ENCODE peak calls at places on chromosome 18, in ten cellular contexts. One of them, this sample, is unnamed.

GRCh38 chr18:474416-474815 is 26.1 kb downstream of the COLEC12 start:
- DNase-seq in HCT116: no peak
- DNase-seq in RWPE1: no peak
- DNase-seq in pulmonary artery endothelial cell: no peak
- DNase-seq in SHP77: no peak
- DNase-seq in bronchial epithelial cell: no peak
- DNase-seq in HEK293T: no peak
- DNase-seq in foreskin fibroblast: no peak
- DNase-seq in AG10803: peak
- DNase-seq in T-cell: no peak
- DNase-seq in this sample: no peak

GRCh38 chr18:36761186-36761698 is 67.6 kb downstream of the TPGS2 start:
- DNase-seq in RWPE1: no peak
- DNase-seq in HEK293T: no peak
- DNase-seq in foreskin fibroblast: no peak
- DNase-seq in T-cell: no peak
- DNase-seq in HCT116: no peak
- DNase-seq in pulmonary artery endothelial cell: no peak
- DNase-seq in AG10803: no peak
- DNase-seq in SHP77: no peak
- DNase-seq in bronchial epithelial cell: no peak
- DNase-seq in this sample: no peak

GRCh38 chr18:54210463-54210862 is 14.0 kb downstream of the MBD2 start:
- DNase-seq in foreskin fibroblast: no peak
- DNase-seq in HEK293T: no peak
- DNase-seq in bronchial epithelial cell: no peak
- DNase-seq in T-cell: no peak
- DNase-seq in HCT116: no peak
- DNase-seq in SHP77: no peak
- DNase-seq in AG10803: no peak
- DNase-seq in RWPE1: no peak
- DNase-seq in pulmonary artery endothelial cell: no peak
- DNase-seq in this sample: no peak

GRCh38 chr18:79026491-79026890 is 42.7 kb upstream of the ATP9B start:
- DNase-seq in pulmonary artery endothelial cell: no peak
- DNase-seq in SHP77: no peak
- DNase-seq in RWPE1: no peak
- DNase-seq in foreskin fibroblast: no peak
- DNase-seq in HEK293T: no peak
- DNase-seq in AG10803: no peak
- DNase-seq in bronchial epithelial cell: no peak
- DNase-seq in T-cell: no peak
- DNase-seq in HCT116: no peak
- DNase-seq in this sample: no peak

GRCh38 chr18:34942975-34943374 is 98.2 kb upstream of the MAPRE2 start:
- DNase-seq in T-cell: no peak
- DNase-seq in HCT116: no peak
- DNase-seq in HEK293T: no peak
- DNase-seq in bronchial epithelial cell: no peak
- DNase-seq in pulmonary artery endothelial cell: no peak
- DNase-seq in AG10803: no peak
- DNase-seq in SHP77: no peak
- DNase-seq in foreskin fibroblast: no peak
- DNase-seq in RWPE1: no peak
- DNase-seq in this sample: peak

GRCh38 chr18:11676867-11677266 is 12.2 kb upstream of the GNAL start:
- DNase-seq in foreskin fibroblast: no peak
- DNase-seq in AG10803: no peak
- DNase-seq in T-cell: no peak
- DNase-seq in HCT116: no peak
- DNase-seq in SHP77: no peak
- DNase-seq in pulmonary artery endothelial cell: no peak
- DNase-seq in RWPE1: no peak
- DNase-seq in HEK293T: no peak
- DNase-seq in bronchial epithelial cell: peak
- DNase-seq in this sample: peak

GRCh38 chr18:59779979-59780378 is 82.8 kb upstream of the CCBE1 start:
- DNase-seq in AG10803: peak
- DNase-seq in RWPE1: peak
- DNase-seq in foreskin fibroblast: peak
- DNase-seq in bronchial epithelial cell: peak
- DNase-seq in pulmonary artery endothelial cell: peak
- DNase-seq in T-cell: no peak
- DNase-seq in HEK293T: no peak
- DNase-seq in HCT116: no peak
- DNase-seq in SHP77: no peak
- DNase-seq in this sample: no peak

GRCh38 chr18:13278231-13278630 is 59.7 kb downstream of the LDLRAD4 start:
- DNase-seq in T-cell: no peak
- DNase-seq in pulmonary artery endothelial cell: no peak
- DNase-seq in HCT116: no peak
- DNase-seq in SHP77: no peak
- DNase-seq in RWPE1: no peak
- DNase-seq in HEK293T: no peak
- DNase-seq in foreskin fibroblast: no peak
- DNase-seq in AG10803: no peak
- DNase-seq in bronchial epithelial cell: no peak
- DNase-seq in this sample: no peak

GRCh38 chr18:27608742-27609141 is 423.6 kb upstream of the CHST9 start:
- DNase-seq in HEK293T: peak
- DNase-seq in SHP77: peak
- DNase-seq in RWPE1: peak
- DNase-seq in AG10803: no peak
- DNase-seq in T-cell: no peak
- DNase-seq in HCT116: no peak
- DNase-seq in foreskin fibroblast: peak
- DNase-seq in pulmonary artery endothelial cell: no peak
- DNase-seq in bronchial epithelial cell: peak
- DNase-seq in this sample: no peak

GRCh38 chr18:36583155-36583745 is 245.6 kb downstream of the TPGS2 start:
- DNase-seq in RWPE1: no peak
- DNase-seq in SHP77: no peak
- DNase-seq in HCT116: no peak
- DNase-seq in bronchial epithelial cell: no peak
- DNase-seq in pulmonary artery endothelial cell: no peak
- DNase-seq in T-cell: no peak
- DNase-seq in HEK293T: no peak
- DNase-seq in AG10803: no peak
- DNase-seq in foreskin fibroblast: no peak
- DNase-seq in this sample: no peak

GRCh38 chr18:4544131-4544530 is 89.0 kb upstream of the DLGAP1 start:
- DNase-seq in AG10803: no peak
- DNase-seq in pulmonary artery endothelial cell: no peak
- DNase-seq in HCT116: no peak
- DNase-seq in bronchial epithelial cell: no peak
- DNase-seq in SHP77: no peak
- DNase-seq in HEK293T: no peak
- DNase-seq in foreskin fibroblast: no peak
- DNase-seq in RWPE1: no peak
- DNase-seq in T-cell: no peak
- DNase-seq in this sample: peak

This sample was measured in A549.